ENCODE peak calls at places on chromosomes 16 and 17, in seven cellular contexts. One of them, this sample, is unnamed. For H3K27me3, the result is how much of the 10 kb centered on the place peaks cover.

GRCh38 chr16:78768226-78768625 is 668.8 kb downstream of the WWOX start:
- DNase-seq in IMR-90: no peak
- DNase-seq in H9: no peak
- DNase-seq in mesendoderm: no peak
- DNase-seq in neuronal stem cell: no peak
- DNase-seq in mesenchymal stem cell: no peak
- DNase-seq in H1: no peak
- DNase-seq in this sample: no peak

GRCh38 chr16:59973966-59974365 is 1239.8 kb upstream of the GOT2 start:
- DNase-seq in IMR-90: no peak
- DNase-seq in H9: no peak
- DNase-seq in mesendoderm: no peak
- DNase-seq in neuronal stem cell: no peak
- DNase-seq in mesenchymal stem cell: no peak
- DNase-seq in H1: no peak
- DNase-seq in this sample: no peak

GRCh38 chr16:71610936-71611871 is 14.8 kb upstream of the MARVELD3 start:
- DNase-seq in IMR-90: peak
- DNase-seq in H9: peak
- DNase-seq in mesendoderm: peak
- DNase-seq in neuronal stem cell: peak
- DNase-seq in mesenchymal stem cell: peak
- DNase-seq in H1: peak
- DNase-seq in this sample: peak

GRCh38 chr16:23082161-23082788 is 67.0 kb downstream of the USP31 start:
- DNase-seq in IMR-90: no peak
- DNase-seq in H9: no peak
- DNase-seq in mesendoderm: no peak
- DNase-seq in neuronal stem cell: no peak
- DNase-seq in mesenchymal stem cell: no peak
- DNase-seq in H1: no peak
- DNase-seq in this sample: no peak

GRCh38 chr16:86673956-86674453 is 95.7 kb downstream of the FOXL1 start:
- DNase-seq in IMR-90: no peak
- DNase-seq in H9: no peak
- DNase-seq in mesendoderm: no peak
- DNase-seq in neuronal stem cell: no peak
- DNase-seq in mesenchymal stem cell: no peak
- DNase-seq in H1: no peak
- DNase-seq in this sample: no peak

GRCh38 chr16:10976663-10977062 is 32.3 kb downstream of the CLEC16A start:
- DNase-seq in IMR-90: no peak
- DNase-seq in H9: no peak
- DNase-seq in mesendoderm: peak
- DNase-seq in neuronal stem cell: no peak
- DNase-seq in mesenchymal stem cell: peak
- DNase-seq in H1: no peak
- DNase-seq in this sample: no peak

GRCh38 chr16:66750279-66751134 is 902 bp downstream of the DYNC1LI2 start:
- DNase-seq in IMR-90: no peak
- DNase-seq in H9: no peak
- DNase-seq in mesendoderm: peak
- DNase-seq in neuronal stem cell: no peak
- DNase-seq in mesenchymal stem cell: peak
- DNase-seq in H1: no peak
- DNase-seq in this sample: no peak

GRCh38 chr17:73494096-73494954 is 149.9 kb downstream of the SDK2 start:
- DNase-seq in IMR-90: no peak
- DNase-seq in H9: no peak
- DNase-seq in mesendoderm: no peak
- DNase-seq in neuronal stem cell: no peak
- DNase-seq in mesenchymal stem cell: no peak
- DNase-seq in H1: no peak
- DNase-seq in this sample: no peak

GRCh38 chr16:72023962-72024361 is 15.4 kb downstream of the DHODH start:
- DNase-seq in IMR-90: no peak
- DNase-seq in H9: no peak
- DNase-seq in mesendoderm: no peak
- DNase-seq in neuronal stem cell: no peak
- DNase-seq in mesenchymal stem cell: no peak
- DNase-seq in H1: no peak
- DNase-seq in this sample: no peak

GRCh38 chr17:21453144-21453982 is 77.2 kb downstream of the KCNJ12 start:
- DNase-seq in IMR-90: no peak
- DNase-seq in H9: peak
- DNase-seq in mesendoderm: no peak
- DNase-seq in neuronal stem cell: no peak
- DNase-seq in mesenchymal stem cell: no peak
- DNase-seq in H1: no peak
- DNase-seq in this sample: no peak

GRCh38 chr17:9684955-9685621 is 39.8 kb downstream of the USP43 start:
- DNase-seq in IMR-90: no peak
- DNase-seq in H9: no peak
- DNase-seq in mesendoderm: no peak
- DNase-seq in neuronal stem cell: no peak
- DNase-seq in mesenchymal stem cell: no peak
- DNase-seq in H1: no peak
- DNase-seq in this sample: no peak

GRCh38 chr16:87017388-87018012 is 299.7 kb downstream of the C16orf95 start:
- DNase-seq in IMR-90: peak
- DNase-seq in H9: peak
- DNase-seq in mesendoderm: peak
- DNase-seq in neuronal stem cell: no peak
- DNase-seq in mesenchymal stem cell: peak
- DNase-seq in H1: no peak
- DNase-seq in this sample: no peak

GRCh38 chr17:75808905-75809621 is 24.5 kb downstream of the UNK start:
- DNase-seq in IMR-90: peak
- DNase-seq in H9: peak
- DNase-seq in mesendoderm: peak
- DNase-seq in neuronal stem cell: no peak
- DNase-seq in mesenchymal stem cell: peak
- DNase-seq in H1: no peak
- DNase-seq in this sample: peak

GRCh38 chr17:79797492-79798295 is 817 bp upstream of the CBX8 start:
- DNase-seq in IMR-90: no peak
- DNase-seq in H9: no peak
- DNase-seq in mesendoderm: peak
- DNase-seq in neuronal stem cell: no peak
- DNase-seq in mesenchymal stem cell: no peak
- DNase-seq in H1: no peak
- DNase-seq in this sample: no peak

GRCh38 chr17:72931635-72932034 is 160.9 kb downstream of the SLC39A11 start:
- DNase-seq in IMR-90: no peak
- DNase-seq in H9: no peak
- DNase-seq in mesendoderm: no peak
- DNase-seq in neuronal stem cell: no peak
- DNase-seq in mesenchymal stem cell: no peak
- DNase-seq in H1: no peak
- DNase-seq in this sample: peak

GRCh38 chr17:41171881-41172280 is 3.9 kb upstream of the KRTAP4-3 start:
- DNase-seq in IMR-90: peak
- DNase-seq in H9: no peak
- DNase-seq in mesendoderm: no peak
- DNase-seq in neuronal stem cell: no peak
- DNase-seq in mesenchymal stem cell: no peak
- DNase-seq in H1: no peak
- DNase-seq in this sample: no peak

GRCh38 chr17:44831270-44831770 is 1.2 kb upstream of the GJC1 start:
- DNase-seq in IMR-90: no peak
- DNase-seq in H9: peak
- DNase-seq in mesendoderm: peak
- DNase-seq in neuronal stem cell: no peak
- DNase-seq in mesenchymal stem cell: no peak
- DNase-seq in H1: no peak
- DNase-seq in this sample: no peak

GRCh38 chr17:1473170-1473569 is 17.1 kb upstream of the CRK start:
- DNase-seq in IMR-90: no peak
- DNase-seq in H9: peak
- DNase-seq in mesendoderm: no peak
- DNase-seq in neuronal stem cell: no peak
- DNase-seq in mesenchymal stem cell: no peak
- DNase-seq in H1: no peak
- DNase-seq in this sample: no peak

GRCh38 chr17:1460233-1460632 is 4.2 kb upstream of the CRK start:
- DNase-seq in IMR-90: no peak
- DNase-seq in H9: no peak
- DNase-seq in mesendoderm: no peak
- DNase-seq in neuronal stem cell: no peak
- DNase-seq in mesenchymal stem cell: no peak
- DNase-seq in H1: no peak
- DNase-seq in this sample: no peak

GRCh38 chr17:13534946-13535345 is 66.8 kb downstream of the HS3ST3A1 start:
- DNase-seq in IMR-90: no peak
- DNase-seq in H9: no peak
- DNase-seq in mesendoderm: no peak
- DNase-seq in neuronal stem cell: no peak
- DNase-seq in mesenchymal stem cell: no peak
- DNase-seq in H1: no peak
- DNase-seq in this sample: no peak

GRCh38 chr17:79737046-79737921 is 6.5 kb downstream of the ENPP7 start:
- DNase-seq in IMR-90: no peak
- DNase-seq in H9: no peak
- DNase-seq in mesendoderm: no peak
- DNase-seq in neuronal stem cell: no peak
- DNase-seq in mesenchymal stem cell: no peak
- DNase-seq in H1: no peak
- DNase-seq in this sample: no peak

GRCh38 chr16:30753596-30753995 is 5.4 kb downstream of the PHKG2 start:
- DNase-seq in IMR-90: no peak
- DNase-seq in H9: no peak
- DNase-seq in mesendoderm: no peak
- DNase-seq in neuronal stem cell: no peak
- DNase-seq in mesenchymal stem cell: no peak
- DNase-seq in H1: no peak
- DNase-seq in this sample: no peak

GRCh38 chr16:88340755-88341150 is 42.0 kb upstream of the ZNF469 start:
- DNase-seq in IMR-90: no peak
- DNase-seq in H9: no peak
- DNase-seq in mesendoderm: no peak
- DNase-seq in neuronal stem cell: no peak
- DNase-seq in mesenchymal stem cell: no peak
- DNase-seq in H1: no peak
- DNase-seq in this sample: no peak

GRCh38 chr16:22189473-22190168 is 16.5 kb upstream of the EEF2K start:
- DNase-seq in IMR-90: peak
- DNase-seq in H9: peak
- DNase-seq in mesendoderm: no peak
- DNase-seq in neuronal stem cell: no peak
- DNase-seq in mesenchymal stem cell: peak
- DNase-seq in H1: no peak
- DNase-seq in this sample: peak

GRCh38 chr16:9370071-9370491 is 278.6 kb downstream of the HAPSTR1 start:
- DNase-seq in IMR-90: no peak
- DNase-seq in H9: no peak
- DNase-seq in mesendoderm: peak
- DNase-seq in neuronal stem cell: no peak
- DNase-seq in mesenchymal stem cell: no peak
- DNase-seq in H1: no peak
- DNase-seq in this sample: no peak
- H4K8ac ChIP-seq in IMR-90: no peak
- H4K8ac ChIP-seq in H9: no peak
- H4K8ac ChIP-seq in mesendoderm: no peak
- H4K8ac ChIP-seq in neuronal stem cell: no peak
- H4K8ac ChIP-seq in mesenchymal stem cell: no peak
- H4K8ac ChIP-seq in H1: no peak
- H4K8ac ChIP-seq in this sample: no peak

DNA sequence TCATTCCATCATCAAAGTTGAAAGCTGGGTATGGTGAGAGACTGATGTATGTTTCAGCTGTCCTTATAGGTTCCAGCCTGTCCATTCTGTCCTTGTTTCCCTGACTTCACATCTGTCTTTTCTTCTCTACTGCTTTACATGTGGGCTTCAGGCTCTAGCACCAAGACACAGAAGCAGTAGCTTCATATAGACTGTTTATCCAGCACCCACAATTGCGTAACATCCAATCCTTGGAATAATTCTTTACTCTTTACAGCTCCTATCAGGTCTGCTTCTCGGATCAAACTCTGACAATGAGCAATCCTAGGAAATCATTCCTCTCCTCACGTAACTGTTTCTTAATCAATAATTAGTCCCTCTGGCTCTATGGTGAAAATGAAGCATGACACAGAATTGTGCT is 158.9 kb downstream of the CA10 start:
- DNase-seq in IMR-90: no peak
- DNase-seq in H9: no peak
- DNase-seq in mesendoderm: no peak
- DNase-seq in neuronal stem cell: no peak
- DNase-seq in mesenchymal stem cell: no peak
- DNase-seq in H1: no peak
- DNase-seq in this sample: no peak
- H3K27me3 ChIP-seq in IMR-90: under half
- H3K27me3 ChIP-seq in H9: under half
- H3K27me3 ChIP-seq in mesendoderm: under half
- H3K27me3 ChIP-seq in neuronal stem cell: under half
- H3K27me3 ChIP-seq in mesenchymal stem cell: under half
- H3K27me3 ChIP-seq in H1: under half
- H3K27me3 ChIP-seq in this sample: under half

DNA sequence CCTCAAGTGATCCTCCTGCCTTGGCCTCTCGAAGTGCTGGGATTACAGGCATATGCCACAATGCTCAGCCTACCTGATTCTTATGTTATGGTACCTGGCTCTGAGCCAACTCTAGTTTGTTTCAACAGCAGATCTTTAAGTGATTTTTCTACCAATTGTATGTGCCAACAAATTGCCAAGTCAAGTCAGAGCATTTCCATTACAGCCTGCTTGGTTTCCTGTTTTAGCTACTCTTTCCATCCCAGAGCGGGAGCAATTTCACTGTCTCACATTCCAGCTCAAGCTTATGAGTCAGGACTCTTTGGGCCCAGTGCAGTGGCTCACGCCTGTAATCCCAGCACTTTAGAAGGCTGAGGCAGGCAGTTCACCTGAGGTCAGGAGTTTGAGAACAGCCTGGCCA is 30.8 kb upstream of the RBBP6 start:
- DNase-seq in IMR-90: peak
- DNase-seq in H9: no peak
- DNase-seq in mesendoderm: peak
- DNase-seq in neuronal stem cell: no peak
- DNase-seq in mesenchymal stem cell: peak
- DNase-seq in H1: no peak
- DNase-seq in this sample: peak
- H4K8ac ChIP-seq in IMR-90: no peak
- H4K8ac ChIP-seq in H9: no peak
- H4K8ac ChIP-seq in mesendoderm: no peak
- H4K8ac ChIP-seq in neuronal stem cell: no peak
- H4K8ac ChIP-seq in mesenchymal stem cell: no peak
- H4K8ac ChIP-seq in H1: no peak
- H4K8ac ChIP-seq in this sample: no peak

DNA sequence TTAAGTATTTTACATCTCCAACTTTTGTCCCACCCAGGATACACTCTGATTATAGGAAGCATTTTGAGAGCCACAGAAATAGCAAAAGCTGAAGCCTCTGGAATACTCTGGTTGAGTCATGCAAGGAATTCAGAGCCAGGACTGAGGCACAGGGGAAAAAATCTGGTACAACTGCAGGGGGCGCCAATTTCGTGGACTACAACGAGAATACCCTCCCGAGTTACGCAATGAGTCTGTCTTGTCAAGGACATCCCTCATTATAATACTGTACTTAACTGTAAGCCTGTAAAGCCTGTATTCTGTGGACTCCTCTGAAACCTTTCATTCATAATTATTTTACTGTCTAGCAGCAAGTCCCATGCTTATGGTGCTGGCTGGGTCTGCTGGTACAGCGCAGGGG is 7.8 kb downstream of the HOXB1 start:
- DNase-seq in IMR-90: no peak
- DNase-seq in H9: no peak
- DNase-seq in mesendoderm: no peak
- DNase-seq in neuronal stem cell: no peak
- DNase-seq in mesenchymal stem cell: peak
- DNase-seq in H1: no peak
- DNase-seq in this sample: no peak
- H3K27me3 ChIP-seq in IMR-90: under half
- H3K27me3 ChIP-seq in H9: under half
- H3K27me3 ChIP-seq in mesendoderm: under half
- H3K27me3 ChIP-seq in neuronal stem cell: half or more
- H3K27me3 ChIP-seq in mesenchymal stem cell: under half
- H3K27me3 ChIP-seq in H1: half or more
- H3K27me3 ChIP-seq in this sample: under half

This sample was measured in trophoblast cell.